ENCODE peak calls at places on chromosomes 7 and 10, in ten cellular contexts. J is MCF 10A, Z is lung, E is PC-9, P is Panc1, I is endothelial cell, F is fibroblast of the aortic adventitia, R is brain microvascular endothelial cell, B is IMR-90, M is upper lobe of left lung. T is an unnamed sample.

GRCh38 chr7:80981405-80981804 is 62.6 kb upstream of the SEMA3C start:
- DNase-seq in J (no peak), Z (no peak), E (no peak), P (no peak), I (no peak), F (no peak), R (no peak), B (no peak), M (no peak), T (no peak)

GRCh38 chr7:55273186-55273980 is 91.8 kb upstream of the LANCL2 start:
- DNase-seq in J (no peak), Z (no peak), E (no peak), P (no peak), I (no peak), F (no peak), R (no peak), B (no peak), M (no peak), T (no peak)

GRCh38 chr7:159094030-159094740 is 50.5 kb downstream of the VIPR2 start:
- DNase-seq in J (no peak), Z (no peak), E (no peak), P (no peak), I (no peak), F (no peak), R (no peak), B (no peak), M (peak; percentile 45), T (no peak)

GRCh38 chr10:67077376-67077775 is 151.5 kb downstream of the LRRTM3 start:
- DNase-seq in J (peak; percentile 53), Z (no peak), E (no peak), P (no peak), I (no peak), F (no peak), R (no peak), B (no peak), M (no peak), T (no peak)

GRCh38 chr7:636396-636795 is 90.1 kb upstream of the DNAAF5 start:
- DNase-seq in J (peak; percentile 10), Z (no peak), E (no peak), P (peak; percentile 61), I (peak; percentile 42), F (peak; percentile 5), R (peak; percentile 21), B (no peak), M (no peak), T (peak; percentile 65)

GRCh38 chr10:24899571-24899970 is 52.8 kb downstream of the PRTFDC1 start:
- DNase-seq in J (no peak), Z (no peak), E (no peak), P (no peak), I (no peak), F (no peak), R (no peak), B (no peak), M (no peak), T (no peak)

GRCh38 chr10:124339951-124340760 is 78.6 kb downstream of the OAT start:
- DNase-seq in J (peak; percentile 77), Z (no peak), E (no peak), P (peak; percentile 58), I (no peak), F (peak; percentile 32), R (peak; percentile 98), B (peak; percentile 64), M (no peak), T (no peak)

GRCh38 chr7:94510582-94511456 is 1.2 kb downstream of the CASD1 start:
- DNase-seq in J (peak; percentile 51), Z (peak; percentile 54), E (peak; percentile 53), P (no peak), I (peak; percentile 46), F (peak; percentile 22), R (peak; percentile 1), B (peak; percentile 2), M (no peak), T (peak; percentile 38)

GRCh38 chr10:106942035-106942662 is 222.4 kb downstream of the SORCS1 start:
- DNase-seq in J (peak; percentile 50), Z (peak; percentile 42), E (no peak), P (no peak), I (no peak), F (no peak), R (no peak), B (no peak), M (no peak), T (no peak)

GRCh38 chr10:80860719-80861118 is 323.0 kb downstream of the SH2D4B start:
- DNase-seq in J (no peak), Z (no peak), E (no peak), P (no peak), I (no peak), F (no peak), R (no peak), B (no peak), M (no peak), T (no peak)

GRCh38 chr10:80856186-80856585 is 318.5 kb downstream of the SH2D4B start:
- DNase-seq in J (no peak), Z (no peak), E (no peak), P (no peak), I (no peak), F (no peak), R (no peak), B (no peak), M (no peak), T (no peak)

GRCh38 chr10:80855348-80855971 is 317.8 kb downstream of the SH2D4B start:
- DNase-seq in J (peak; percentile 22), Z (no peak), E (no peak), P (peak; percentile 5), I (peak; percentile 64), F (no peak), R (no peak), B (no peak), M (no peak), T (no peak)
- TF ChIP-seq CTCF in J (peak; percentile 46), Z (no peak), E (peak; percentile 38), P (peak; percentile 57), I (peak; percentile 25), F (no peak), R (peak; percentile 12), B (no peak), M (no peak), T (no peak)

DNA sequence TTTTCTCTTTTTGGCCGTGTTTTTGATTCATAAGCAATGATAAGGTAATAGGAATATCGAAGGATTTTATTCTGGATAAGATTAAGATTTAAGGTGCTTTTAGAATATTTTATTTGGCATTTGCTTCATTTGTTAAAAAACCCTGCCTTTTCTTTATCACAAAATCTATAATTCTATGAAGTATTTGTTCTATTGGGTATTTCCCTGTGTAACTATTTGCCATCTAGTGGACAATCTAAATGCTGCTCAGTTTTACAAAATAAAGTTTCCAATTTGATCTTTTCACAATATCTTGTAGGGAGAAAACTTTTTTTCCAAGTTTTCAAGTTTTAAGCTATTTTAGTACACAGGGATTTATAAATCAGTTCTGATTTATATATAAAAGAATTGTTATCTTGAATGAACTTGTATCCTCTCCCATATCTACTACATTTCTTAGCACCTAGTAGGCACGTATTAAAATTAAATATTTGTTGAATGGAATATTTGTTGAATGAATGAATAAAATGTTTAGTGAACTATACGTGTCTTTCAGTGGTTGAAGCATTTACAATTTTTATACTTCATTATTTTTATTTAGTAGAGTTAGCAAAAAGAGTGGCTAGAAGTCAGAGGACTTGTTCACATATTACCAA is 26.5 kb downstream of the ANKRD7 start:
- DNase-seq in J (no peak), Z (no peak), E (no peak), P (no peak), I (no peak), F (peak; percentile 1), R (no peak), B (no peak), M (no peak), T (no peak)
- TF ChIP-seq CTCF in J (no peak), Z (no peak), E (peak; percentile 57), P (peak; percentile 26), I (peak; percentile 55), F (peak; percentile 32), R (peak; percentile 23), B (peak; percentile 15), M (no peak), T (no peak)

GRCh38 chr10:77907900-77908717 is 18.4 kb downstream of the DLG5 start:
- DNase-seq in J (peak; percentile 68), Z (no peak), E (no peak), P (no peak), I (no peak), F (no peak), R (no peak), B (no peak), M (no peak), T (no peak)
- TF ChIP-seq CTCF in J (peak; percentile 37), Z (no peak), E (peak; percentile 47), P (no peak), I (no peak), F (no peak), R (peak; percentile 34), B (no peak), M (no peak), T (no peak)

DNA sequence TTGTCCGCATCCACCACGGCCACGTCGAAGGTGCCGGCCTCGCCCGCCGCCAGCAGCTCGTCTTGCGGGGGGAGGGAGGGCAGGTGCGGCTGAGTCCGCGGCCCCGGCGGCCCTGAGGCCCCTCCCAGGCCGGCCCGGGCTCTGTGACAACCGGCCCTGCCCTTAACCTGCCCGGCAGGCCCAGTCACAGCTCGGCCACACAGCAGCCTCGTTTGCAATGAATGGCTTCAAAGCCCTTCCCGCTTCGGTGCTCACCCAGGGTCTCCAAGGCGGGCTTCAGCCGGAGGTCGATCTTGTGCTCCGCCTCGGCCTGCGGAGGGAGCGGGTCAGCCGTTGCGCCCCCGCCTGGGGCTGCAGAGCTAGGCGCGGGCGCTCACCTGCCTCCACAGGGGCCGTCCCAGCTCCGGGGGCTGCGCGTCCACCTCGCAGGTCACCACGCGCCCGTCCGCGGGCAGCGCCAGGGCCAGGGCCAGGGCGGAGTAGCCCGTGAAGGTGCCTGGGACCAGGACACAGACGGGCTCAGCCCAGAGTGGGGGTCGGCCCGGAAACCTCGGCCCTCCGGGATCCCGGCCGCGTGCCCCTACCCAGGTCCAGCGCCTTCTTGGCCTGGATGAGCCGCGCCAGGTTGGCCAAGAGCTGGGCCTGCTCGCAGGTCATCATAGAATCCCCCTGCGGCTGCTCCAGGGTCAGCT is 928 bp downstream of the COMTD1 start:
- DNase-seq in J (no peak), Z (no peak), E (peak; percentile 19), P (no peak), I (peak; percentile 34), F (no peak), R (no peak), B (no peak), M (peak; percentile 91), T (no peak)
- TF ChIP-seq CTCF in J (no peak), Z (no peak), E (no peak), P (peak; percentile 14), I (no peak), F (no peak), R (no peak), B (no peak), M (no peak), T (no peak)

GRCh38 chr7:31595390-31595789 is 81.5 kb downstream of the ITPRID1 start:
- DNase-seq in J (no peak), Z (no peak), E (no peak), P (no peak), I (no peak), F (no peak), R (no peak), B (no peak), M (no peak), T (no peak)
- TF ChIP-seq CTCF in J (no peak), Z (no peak), E (no peak), P (no peak), I (no peak), F (no peak), R (no peak), B (no peak), M (no peak), T (no peak)

DNA sequence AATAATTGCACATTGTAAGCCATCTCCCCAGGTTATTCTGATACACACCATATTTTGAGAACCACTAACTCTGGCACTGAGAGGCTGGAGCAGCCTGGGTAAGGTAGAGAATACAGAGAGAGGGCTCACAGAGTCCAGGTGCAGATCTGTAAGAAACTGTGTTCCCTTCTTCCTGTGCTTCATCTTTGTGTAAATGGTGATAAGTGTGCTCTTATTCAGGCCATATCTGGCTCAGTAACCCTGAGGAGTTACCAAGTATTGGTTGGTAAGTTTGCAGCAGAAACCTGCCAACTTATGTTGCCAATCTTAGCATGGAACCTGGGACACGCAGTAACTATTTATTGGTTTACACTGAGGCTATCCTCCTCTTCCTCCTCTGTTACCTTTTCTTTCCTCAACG is 16.2 kb upstream of the ICA1 start:
- DNase-seq in J (no peak), Z (no peak), E (no peak), P (no peak), I (no peak), F (no peak), R (no peak), B (no peak), M (no peak), T (no peak)
- TF ChIP-seq CTCF in J (no peak), Z (no peak), E (no peak), P (no peak), I (no peak), F (no peak), R (no peak), B (no peak), M (no peak), T (no peak)